ENCODE peak calls at places on chromosomes 4 and X, in six cellular contexts. D is left lung, N is foreskin keratinocyte, R is prostate gland, P is GM23248, I is adipocyte. Y is an unnamed sample.

GRCh38 chrX:56751071-56751470 is 22.0 kb downstream of the NBDY start:
- DNase-seq in D (no peak), N (no peak), R (no peak), P (no peak), I (no peak), Y (no peak)

GRCh38 chr4:145808021-145808650 is 128.2 kb downstream of the C4orf51 start:
- DNase-seq in D (no peak), N (peak; percentile 99), R (no peak), P (peak; percentile 97), I (peak; percentile 92), Y (peak; percentile 96)

GRCh38 chr4:169225812-169226211 is 44.9 kb downstream of the SH3RF1 start:
- DNase-seq in D (no peak), N (no peak), R (no peak), P (peak; percentile 80), I (no peak), Y (peak; percentile 79)

GRCh38 chrX:95071621-95072020 is 1397.6 kb downstream of the FAM133A start:
- DNase-seq in D (no peak), N (no peak), R (no peak), P (peak; percentile 18), I (peak; percentile 14), Y (no peak)

GRCh38 chr4:60812811-60813210 is 387.3 kb upstream of the ADGRL3 start:
- DNase-seq in D (no peak), N (no peak), R (no peak), P (no peak), I (peak; percentile 2), Y (no peak)

GRCh38 chr4:84691170-84691691 is 108.3 kb downstream of the CDS1 start:
- DNase-seq in D (no peak), N (peak; percentile 95), R (no peak), P (peak; percentile 94), I (peak; percentile 88), Y (peak; percentile 95)

GRCh38 chr4:176309046-176309445 is 10.7 kb upstream of the SPCS3 start:
- DNase-seq in D (no peak), N (no peak), R (no peak), P (no peak), I (no peak), Y (no peak)

GRCh38 chr4:164221631-164222030 is 532.3 kb upstream of the SMIM31 start:
- DNase-seq in D (no peak), N (no peak), R (no peak), P (peak; percentile 5), I (no peak), Y (no peak)

GRCh38 chrX:128759745-128760144 is 707.5 kb upstream of the ACTRT1 start:
- DNase-seq in D (no peak), N (no peak), R (no peak), P (no peak), I (no peak), Y (no peak)

GRCh38 chrX:111719426-111720210 is 38.6 kb downstream of the ALG13 start:
- DNase-seq in D (no peak), N (no peak), R (no peak), P (peak; percentile 14), I (peak; percentile 38), Y (peak; percentile 0)

GRCh38 chrX:153845195-153845594 is 14.9 kb upstream of the PDZD4 start:
- DNase-seq in D (no peak), N (no peak), R (no peak), P (no peak), I (no peak), Y (no peak)

GRCh38 chrX:39477438-39478120 is 620.2 kb downstream of the BCOR start:
- DNase-seq in D (no peak), N (peak; percentile 33), R (no peak), P (no peak), I (no peak), Y (peak; percentile 81)

GRCh38 chr4:102007959-102008425 is 217.5 kb downstream of the BANK1 start:
- DNase-seq in D (no peak), N (no peak), R (no peak), P (no peak), I (peak; percentile 7), Y (no peak)

GRCh38 chrX:153782324-153782723 is 1.5 kb downstream of the SRPK3 start:
- DNase-seq in D (no peak), N (no peak), R (no peak), P (no peak), I (no peak), Y (no peak)

GRCh38 chr4:6788123-6788522 is 5.6 kb downstream of the KIAA0232 start:
- DNase-seq in D (no peak), N (no peak), R (no peak), P (no peak), I (no peak), Y (no peak)

GRCh38 chrX:68995780-68996551 is 167.1 kb downstream of the EFNB1 start:
- DNase-seq in D (no peak), N (no peak), R (no peak), P (no peak), I (no peak), Y (peak; percentile 12)

GRCh38 chr4:133146574-133147198 is 2.4 kb upstream of the PCDH10 start:
- DNase-seq in D (peak; percentile 62), N (no peak), R (no peak), P (peak; percentile 73), I (peak; percentile 90), Y (peak; percentile 77)

GRCh38 chrX:46649421-46650260 is 76.1 kb downstream of the CHST7 start:
- DNase-seq in D (no peak), N (no peak), R (peak; percentile 18), P (peak; percentile 42), I (peak; percentile 31), Y (no peak)

GRCh38 chr4:48902266-48902665 is 4.3 kb downstream of the OCIAD2 start:
- DNase-seq in D (no peak), N (peak; percentile 41), R (no peak), P (peak; percentile 35), I (peak; percentile 12), Y (peak; percentile 35)

GRCh38 chr4:7132730-7133582 is 59.4 kb upstream of the SORCS2 start:
- DNase-seq in D (no peak), N (no peak), R (no peak), P (peak; percentile 66), I (no peak), Y (no peak)

GRCh38 chr4:141207971-141208370 is 12.7 kb upstream of the ZNF330 start:
- DNase-seq in D (no peak), N (no peak), R (no peak), P (no peak), I (no peak), Y (no peak)

GRCh38 chr4:16775411-16776154 is 122.9 kb downstream of the LDB2 start:
- DNase-seq in D (no peak), N (no peak), R (no peak), P (no peak), I (no peak), Y (no peak)

DNA sequence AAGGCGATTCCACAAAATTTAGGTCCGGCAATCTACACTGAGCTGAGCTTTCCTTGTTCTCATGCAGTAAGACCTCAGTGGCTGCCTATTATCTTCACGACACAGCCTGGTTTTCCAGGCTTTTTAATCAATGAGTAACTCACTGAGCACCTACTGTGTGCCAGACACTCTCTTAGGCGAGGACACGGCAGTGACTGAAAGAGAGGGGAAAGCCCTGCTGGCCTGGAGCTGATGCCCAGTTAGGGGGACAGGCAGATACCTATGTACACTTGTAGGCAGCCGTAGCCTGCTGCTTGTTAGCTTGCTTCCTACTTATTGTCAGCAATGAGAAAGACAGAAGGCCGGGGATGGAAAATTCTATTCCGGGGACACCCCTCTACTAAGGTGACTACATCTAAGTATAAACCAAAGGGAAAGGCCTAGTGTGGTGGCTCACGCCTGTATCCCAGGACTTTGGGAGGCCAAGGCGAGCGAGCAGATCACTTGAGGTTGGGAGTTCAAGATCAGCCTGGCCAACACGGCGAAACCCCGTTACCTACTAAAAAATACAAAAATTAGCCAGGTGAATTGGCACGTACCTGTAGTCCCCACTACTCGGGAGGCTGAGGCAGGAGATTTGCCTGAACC is 3.8 kb downstream of the WDR1 start:
- DNase-seq in D (no peak), N (no peak), R (no peak), P (no peak), I (no peak), Y (no peak)
- H3K4me1 ChIP-seq in D (peaks cover 36% of the 10 kb centered on the region), N (peaks cover 19% of the 10 kb centered on the region), R (peaks cover 30% of the 10 kb centered on the region), P (peaks cover 57% of the 10 kb centered on the region), I (peaks cover 28% of the 10 kb centered on the region), Y (peaks cover 44% of the 10 kb centered on the region)

GRCh38 chr4:184439386-184439785 is 35.0 kb downstream of the IRF2 start:
- DNase-seq in D (no peak), N (no peak), R (no peak), P (no peak), I (no peak), Y (no peak)
- H3K4me1 ChIP-seq in D (peaks cover 40% of the 10 kb centered on the region), N (no peaks in the 10 kb centered on the region), R (peaks cover 9% of the 10 kb centered on the region), P (peaks cover 1% of the 10 kb centered on the region), I (peaks cover 31% of the 10 kb centered on the region), Y (peaks cover 21% of the 10 kb centered on the region)

GRCh38 chr4:44145868-44146267 is 302.7 kb downstream of the KCTD8 start:
- DNase-seq in D (no peak), N (peak; percentile 75), R (no peak), P (no peak), I (peak; percentile 1), Y (peak; percentile 14)
- H3K4me1 ChIP-seq in D (no peaks in the 10 kb centered on the region), N (peaks cover 45% of the 10 kb centered on the region), R (no peaks in the 10 kb centered on the region), P (no peaks in the 10 kb centered on the region), I (peaks cover 5% of the 10 kb centered on the region), Y (no peaks in the 10 kb centered on the region)

GRCh38 chr4:147408189-147408588 is 72.7 kb upstream of the EDNRA start:
- DNase-seq in D (no peak), N (no peak), R (no peak), P (no peak), I (no peak), Y (no peak)

GRCh38 chr4:147407261-147408045 is 73.4 kb upstream of the EDNRA start:
- DNase-seq in D (no peak), N (no peak), R (no peak), P (no peak), I (no peak), Y (peak; percentile 47)

DNA sequence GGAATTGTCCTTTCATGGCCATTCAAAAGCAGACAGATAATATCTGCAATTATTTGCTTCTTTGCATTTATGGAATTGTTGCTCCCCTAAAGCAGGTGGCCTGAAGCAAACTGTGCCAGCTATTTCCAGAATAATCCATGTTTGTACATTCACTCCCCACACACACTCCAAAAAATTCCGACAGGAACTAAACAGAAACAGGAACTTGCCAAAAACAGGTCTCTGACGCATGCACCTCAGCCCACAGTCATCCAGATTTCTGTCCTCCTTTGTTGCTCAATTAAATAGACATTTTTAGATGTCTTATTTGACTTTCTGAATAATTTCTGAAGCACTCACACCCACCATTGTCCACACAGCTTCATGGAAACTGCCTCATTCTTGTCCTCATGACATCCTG is 71.5 kb upstream of the EDNRA start:
- DNase-seq in D (no peak), N (no peak), R (no peak), P (no peak), I (no peak), Y (no peak)
- H3K4me1 ChIP-seq in D (no peaks in the 10 kb centered on the region), N (no peaks in the 10 kb centered on the region), R (no peaks in the 10 kb centered on the region), P (no peaks in the 10 kb centered on the region), I (peaks cover 4% of the 10 kb centered on the region), Y (peaks cover 4% of the 10 kb centered on the region)

DNA sequence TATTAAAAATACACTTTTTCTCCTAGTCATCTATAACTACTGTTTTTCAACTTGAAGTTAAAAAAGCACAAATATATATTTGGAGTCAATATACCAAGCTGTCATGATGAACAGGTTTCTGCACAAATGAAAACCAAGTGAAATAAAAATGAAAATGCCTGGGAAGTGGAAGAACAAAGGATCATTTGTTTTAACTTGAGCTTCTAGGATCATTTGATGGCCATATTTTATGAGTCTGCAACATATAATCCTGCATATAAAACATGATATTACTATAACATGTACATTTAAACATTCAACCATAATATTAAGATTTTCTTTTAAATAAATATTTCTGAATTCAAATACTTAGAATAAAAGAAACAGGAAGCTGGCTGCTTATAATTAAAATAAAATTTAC is 8.5 kb upstream of the ARHGEF38 start:
- DNase-seq in D (no peak), N (no peak), R (no peak), P (no peak), I (no peak), Y (no peak)
- H3K4me1 ChIP-seq in D (no peaks in the 10 kb centered on the region), N (peaks cover 15% of the 10 kb centered on the region), R (no peaks in the 10 kb centered on the region), P (no peaks in the 10 kb centered on the region), I (no peaks in the 10 kb centered on the region), Y (no peaks in the 10 kb centered on the region)

GRCh38 chr4:52869196-52869595 is 7.1 kb downstream of the RASL11B start:
- DNase-seq in D (peak; percentile 73), N (no peak), R (no peak), P (peak; percentile 63), I (peak; percentile 33), Y (no peak)
- H3K4me1 ChIP-seq in D (peaks cover 22% of the 10 kb centered on the region), N (peaks cover 4% of the 10 kb centered on the region), R (no peaks in the 10 kb centered on the region), P (no peaks in the 10 kb centered on the region), I (peaks cover 32% of the 10 kb centered on the region), Y (peaks cover 4% of the 10 kb centered on the region)